ENCODE peak calls at places on chromosomes 12 and 14, in eight cellular contexts. N, P, V, E, K, A, Z and I are unnamed samples.

GRCh38 chr14:71320734-71321555 is 413.7 kb downstream of the PCNX1 start:
- DNase-seq in P (peak; percentile 60), A (peak; percentile 47), Z (peak; percentile 72), V (peak; percentile 73), K (peak; percentile 58), E (peak; percentile 56), N (peak; percentile 3), I (peak; percentile 72)

GRCh38 chr14:32190713-32191112 is 11.1 kb upstream of the RNU6-7 start:
- DNase-seq in P (no peak), N (no peak), V (no peak), K (no peak), Z (peak; percentile 13), A (no peak), E (no peak), I (no peak)

GRCh38 chr12:109510196-109510595 is 32.8 kb downstream of the UBE3B start:
- DNase-seq in A (no peak), V (no peak), N (no peak), Z (no peak), K (no peak), E (peak; percentile 40), P (no peak), I (no peak)

GRCh38 chr12:121861549-121862254 is 3.0 kb upstream of the HPD start:
- DNase-seq in A (peak; percentile 21), P (no peak), Z (no peak), N (no peak), E (no peak), V (peak; percentile 40), K (no peak), I (no peak)

GRCh38 chr12:55899035-55899434 is 28.7 kb downstream of the PYM1 start:
- DNase-seq in N (no peak), K (no peak), E (no peak), P (no peak), Z (peak; percentile 47), A (no peak), V (peak; percentile 1), I (no peak)

GRCh38 chr14:22847661-22848341 is 11.4 kb downstream of the MMP14 start:
- DNase-seq in K (no peak), P (peak; percentile 54), E (no peak), Z (peak; percentile 33), V (peak; percentile 84), A (no peak), N (no peak), I (no peak)

GRCh38 chr14:32230181-32230580 is 27.1 kb upstream of the RNU6-8 start:
- DNase-seq in V (peak; percentile 40), E (no peak), N (no peak), Z (peak; percentile 48), P (no peak), A (no peak), K (no peak), I (no peak)

GRCh38 chr12:130871286-130872178 is at the start of gene RAN:
- DNase-seq in E (peak; percentile 94), Z (peak; percentile 100), K (peak; percentile 93), P (peak; percentile 99), A (peak; percentile 83), N (peak; percentile 87), V (peak; percentile 87), I (peak; percentile 92)

GRCh38 chr12:110371408-110372055 is 32.0 kb downstream of the ANAPC7 start:
- DNase-seq in A (no peak), Z (no peak), E (no peak), N (no peak), K (no peak), P (no peak), V (no peak), I (no peak)

GRCh38 chr12:9763025-9763424 is 2.3 kb upstream of the CD69 start:
- DNase-seq in A (no peak), Z (no peak), E (no peak), V (no peak), K (no peak), P (no peak), N (no peak), I (no peak)

GRCh38 chr12:43776498-43776897 is 17.7 kb downstream of the IRAK4 start:
- DNase-seq in V (peak; percentile 35), K (no peak), P (peak; percentile 30), Z (peak; percentile 30), A (no peak), E (no peak), N (no peak), I (no peak)

GRCh38 chr14:80536456-80536855 is 325.2 kb upstream of the DIO2 start:
- DNase-seq in A (no peak), V (no peak), E (no peak), P (no peak), K (no peak), N (no peak), Z (no peak), I (no peak)

GRCh38 chr14:69118313-69118712 is 34.6 kb downstream of the DCAF5 start:
- DNase-seq in Z (no peak), E (no peak), P (no peak), N (no peak), K (no peak), V (no peak), A (no peak), I (no peak)

GRCh38 chr14:88269816-88270416 is 53.2 kb downstream of the KCNK10 start:
- DNase-seq in E (no peak), V (no peak), K (peak; percentile 20), P (no peak), N (no peak), Z (no peak), A (no peak), I (peak; percentile 14)

GRCh38 chr12:70927356-70927755 is 6.8 kb upstream of the PTPRR start:
- DNase-seq in E (no peak), Z (no peak), P (no peak), N (no peak), V (no peak), K (no peak), A (no peak), I (no peak)

GRCh38 chr14:98173291-98173690 is 1098.7 kb downstream of the BCL11B start:
- DNase-seq in P (no peak), K (peak; percentile 34), V (no peak), N (peak; percentile 38), A (no peak), Z (no peak), E (no peak), I (no peak)

GRCh38 chr12:14665354-14666348 is 30.7 kb downstream of the GUCY2C start:
- DNase-seq in V (no peak), A (no peak), K (no peak), N (no peak), P (peak; percentile 63), Z (no peak), E (peak; percentile 89), I (no peak)

GRCh38 chr12:12191008-12191407 is 75.8 kb downstream of the LRP6 start:
- DNase-seq in P (no peak), N (no peak), E (no peak), A (no peak), V (no peak), Z (no peak), K (no peak), I (no peak)

GRCh38 chr14:21108791-21109190 is 7.9 kb downstream of the TMEM253 start:
- DNase-seq in P (no peak), A (no peak), V (no peak), Z (no peak), N (no peak), E (no peak), K (no peak), I (no peak)

GRCh38 chr12:104709692-104710435 is 248.2 kb downstream of the SLC41A2 start:
- DNase-seq in K (no peak), N (no peak), E (no peak), V (no peak), P (no peak), Z (no peak), A (no peak), I (no peak)

GRCh38 chr12:16063728-16064127 is 152.6 kb downstream of the DERA start:
- DNase-seq in P (no peak), E (no peak), V (no peak), A (no peak), Z (no peak), N (no peak), K (no peak), I (no peak)